ENCODE peak calls at places on chromosomes 13 and 19, in four cellular contexts. R is mesenchymal stem cell, S is fibroblast of lung, E is heart right ventricle. L is an unnamed sample. For H3K36me3 and H3K4me1, the result is how much of the 10 kb centered on the place peaks cover.

GRCh38 chr19:32421589-32422361 is 16.2 kb downstream of the DPY19L3 start:
- DNase-seq in R (peak), S (no peak), E (no peak), L (no peak)

GRCh38 chr19:11699931-11700794 is 38.6 kb downstream of the ZNF823 start:
- DNase-seq in R (peak), S (peak), E (no peak), L (no peak)

GRCh38 chr13:100875392-100876043 is 200.9 kb upstream of the TMTC4 start:
- DNase-seq in R (peak), S (peak), E (no peak), L (peak)

GRCh38 chr13:113654175-113654560 is 3.8 kb downstream of the ATP4B start:
- DNase-seq in R (no peak), S (no peak), E (no peak), L (peak)

GRCh38 chr13:49240017-49240416 is 7.7 kb upstream of the CDADC1 start:
- DNase-seq in R (peak), S (peak), E (no peak), L (no peak)

GRCh38 chr19:46478356-46478986 is 7.1 kb upstream of the PNMA8A start:
- DNase-seq in R (peak), S (peak), E (no peak), L (no peak)

GRCh38 chr13:74132768-74133656 is 1.2 kb downstream of the KLF12 start:
- DNase-seq in R (peak), S (peak), E (peak), L (peak)

GRCh38 chr19:38093587-38093986 is 130.4 kb downstream of the DPF1 start:
- DNase-seq in R (no peak), S (no peak), E (peak), L (no peak)

GRCh38 chr13:36445806-36446423 is 13.6 kb downstream of the CCNA1 start:
- DNase-seq in R (no peak), S (no peak), E (no peak), L (no peak)

GRCh38 chr19:34501339-34502320 is 20.1 kb downstream of the WTIP start:
- DNase-seq in R (peak), S (peak), E (peak), L (peak)

GRCh38 chr13:47665041-47665440 is 336.0 kb downstream of the SUCLA2 start:
- DNase-seq in R (no peak), S (no peak), E (no peak), L (no peak)

GRCh38 chr13:51619614-51620013 is 35.4 kb downstream of the WDFY2 start:
- DNase-seq in R (peak), S (peak), E (no peak), L (no peak)

DNA sequence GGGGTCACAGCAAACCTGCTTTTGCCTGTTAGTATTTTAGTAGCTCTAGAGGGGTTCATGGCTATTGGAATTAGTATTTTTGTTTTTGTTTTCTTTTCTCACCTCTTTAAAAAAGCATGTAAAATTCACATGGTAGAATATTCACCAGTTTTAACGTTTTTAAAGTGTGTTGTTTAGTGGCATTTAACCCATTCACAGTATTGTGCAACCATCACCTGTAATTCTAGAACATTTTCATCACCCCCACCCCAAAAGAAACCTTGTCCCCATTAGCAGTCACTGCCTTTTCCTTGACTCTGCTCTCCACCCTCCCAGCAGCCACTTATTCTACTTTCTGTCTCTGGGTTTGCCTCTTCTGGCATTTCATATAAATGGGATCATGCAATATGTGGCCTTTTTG is 39.8 kb downstream of the GATAD2A start:
- DNase-seq in R (no peak), S (no peak), E (no peak), L (no peak)
- H3K36me3 ChIP-seq in R (under half), S (under half), E (under half), L (under half)

DNA sequence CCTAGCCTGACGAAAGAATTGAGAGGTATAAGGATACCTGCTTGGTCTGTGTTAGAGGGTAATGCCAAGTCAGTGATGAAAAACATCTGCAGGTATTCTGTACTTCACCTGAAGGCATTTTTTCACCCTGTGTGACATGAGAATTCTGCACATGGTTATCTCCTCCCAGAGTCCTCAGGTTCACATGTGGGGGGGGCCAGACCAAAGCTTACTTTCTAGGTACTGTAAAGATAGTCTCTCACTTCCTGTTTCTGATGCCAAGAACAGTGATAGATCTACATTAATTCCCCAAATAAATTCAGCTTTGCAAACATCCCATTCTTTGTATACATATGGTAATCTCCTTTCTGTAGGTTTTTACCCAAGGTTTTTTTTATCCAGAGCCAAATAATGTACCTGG is 53.4 kb downstream of the GPC6 start:
- DNase-seq in R (no peak), S (no peak), E (no peak), L (no peak)
- H3K27ac ChIP-seq in R (no peak), S (no peak), E (no peak), L (no peak)

GRCh38 chr13:39202746-39203145 is 164.5 kb downstream of the NHLRC3 start:
- DNase-seq in R (no peak), S (no peak), E (no peak), L (no peak)

GRCh38 chr13:39196957-39197644 is 158.8 kb downstream of the NHLRC3 start:
- DNase-seq in R (no peak), S (no peak), E (no peak), L (no peak)

GRCh38 chr13:39197645-39198007 is 159.4 kb downstream of the NHLRC3 start:
- DNase-seq in R (no peak), S (no peak), E (no peak), L (no peak)

GRCh38 chr13:39201075-39201630 is 162.9 kb downstream of the NHLRC3 start:
- DNase-seq in R (peak), S (no peak), E (peak), L (no peak)
- H3K4me1 ChIP-seq in R (under half), S (under half), E (under half), L (under half)

GRCh38 chr19:3975637-3976087 is 4.8 kb upstream of the DAPK3 start:
- DNase-seq in R (no peak), S (no peak), E (no peak), L (no peak)
- H3K36me3 ChIP-seq in R (half or more), S (under half), E (half or more), L (half or more)